ENCODE peak calls at places on chromosomes 12 and 14, in four cellular contexts. Z is CD8-positive, alpha-beta T cell; V is kidney; B is fibroblast of lung. E is an unnamed sample.

GRCh38 chr12:6807170-6807569 is 14.5 kb upstream of the GPR162 start:
- DNase-seq in Z (no peak), V (no peak), B (no peak), E (no peak)

GRCh38 chr14:74655597-74656389 is 43.8 kb upstream of the LTBP2 start:
- DNase-seq in Z (no peak), V (no peak), B (peak), E (no peak)

GRCh38 chr14:24147761-24148428 is 597 bp downstream of the RNF31 start:
- DNase-seq in Z (no peak), V (peak), B (no peak), E (no peak)

GRCh38 chr12:41605528-41606295 is 417.6 kb downstream of the PDZRN4 start:
- DNase-seq in Z (no peak), V (no peak), B (peak), E (no peak)

GRCh38 chr12:60210756-60211155 is 614.9 kb downstream of the SLC16A7 start:
- DNase-seq in Z (no peak), V (no peak), B (no peak), E (no peak)

GRCh38 chr12:29673346-29673745 is 110.4 kb downstream of the TMTC1 start:
- DNase-seq in Z (no peak), V (no peak), B (peak), E (no peak)

GRCh38 chr12:52598966-52599365 is 2.3 kb downstream of the KRT72 start:
- DNase-seq in Z (no peak), V (no peak), B (no peak), E (no peak)

GRCh38 chr12:57157588-57158173 is 10.3 kb upstream of the LRP1-AS start:
- DNase-seq in Z (no peak), V (no peak), B (no peak), E (no peak)

GRCh38 chr14:87149583-87150354 is 843.2 kb downstream of the GALC start:
- DNase-seq in Z (no peak), V (no peak), B (peak), E (no peak)

GRCh38 chr12:53051058-53051880 is 1.4 kb downstream of the TNS2 start:
- DNase-seq in Z (no peak), V (peak), B (peak), E (no peak)

GRCh38 chr14:68793734-68794129 is 865 bp upstream of the ZFP36L1 start:
- DNase-seq in Z (no peak), V (peak), B (no peak), E (no peak)

GRCh38 chr14:65686761-65687160 is 274.2 kb downstream of the FUT8 start:
- DNase-seq in Z (no peak), V (no peak), B (no peak), E (no peak)

GRCh38 chr14:58746261-58746660 is 108.5 kb downstream of the DACT1 start:
- DNase-seq in Z (no peak), V (no peak), B (peak), E (no peak)

GRCh38 chr12:11812558-11813421 is 163.3 kb downstream of the ETV6 start:
- DNase-seq in Z (no peak), V (peak), B (no peak), E (no peak)

GRCh38 chr12:53659011-53659551 is 16.8 kb downstream of the ATP5MC2 start:
- DNase-seq in Z (no peak), V (no peak), B (peak), E (no peak)

GRCh38 chr12:117384735-117385134 is 23.3 kb upstream of the NOS1 start:
- DNase-seq in Z (no peak), V (no peak), B (no peak), E (no peak)

GRCh38 chr12:87836190-87836589 is 193.0 kb downstream of the C12orf50 start:
- DNase-seq in Z (no peak), V (no peak), B (no peak), E (no peak)

GRCh38 chr12:132163041-132163910 is 19.0 kb downstream of the NOC4L start:
- DNase-seq in Z (no peak), V (peak), B (no peak), E (no peak)

DNA sequence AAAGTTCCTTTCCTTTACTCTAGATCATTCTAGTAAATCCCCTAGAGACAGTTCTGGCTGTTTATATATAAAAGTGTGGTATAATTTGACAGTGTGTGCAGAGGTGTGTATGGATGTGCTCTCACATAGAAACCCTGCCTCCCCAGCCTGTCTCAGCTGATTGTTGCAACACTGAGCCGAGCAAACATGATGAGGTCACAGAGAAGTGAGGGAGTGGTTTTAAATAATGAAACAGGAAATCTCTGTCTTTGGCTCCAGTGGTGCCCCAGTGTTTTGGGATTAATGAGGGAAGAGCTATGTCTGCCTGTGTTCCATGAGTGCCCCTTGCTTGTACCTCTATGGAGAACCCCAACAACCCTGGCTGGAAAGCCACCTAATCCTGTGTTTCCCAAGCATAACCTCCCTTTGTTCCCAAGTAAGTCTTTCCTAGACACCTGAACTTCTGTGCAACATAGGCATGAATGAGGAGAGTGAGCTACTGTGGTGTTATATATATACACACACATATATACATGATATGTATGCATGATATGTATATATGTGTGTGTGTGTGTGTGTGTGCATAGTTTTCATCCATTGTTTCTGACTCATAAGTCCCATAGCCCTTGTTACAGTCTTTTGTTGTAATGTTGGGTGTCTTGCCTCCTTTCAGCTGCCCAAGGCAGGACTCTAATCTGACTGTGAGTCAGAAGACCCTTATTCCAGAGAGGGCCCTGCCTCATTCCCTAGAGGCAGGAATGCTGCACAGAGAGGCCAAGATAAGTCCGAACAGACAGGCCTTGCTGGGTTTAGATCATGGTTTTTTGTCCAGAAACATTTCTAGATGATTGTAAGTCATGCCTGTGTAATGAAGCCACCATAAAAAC is 18.0 kb downstream of the TRAF3 start:
- DNase-seq in Z (no peak), V (no peak), B (peak), E (no peak)
- TF ChIP-seq CTCF in Z (no peak), V (no peak), B (peak), E (no peak)

GRCh38 chr12:122138181-122138580 is 35.8 kb downstream of the IL31 start:
- DNase-seq in Z (no peak), V (no peak), B (no peak), E (no peak)

GRCh38 chr12:122135437-122136031 is 38.5 kb downstream of the IL31 start:
- DNase-seq in Z (no peak), V (peak), B (no peak), E (no peak)

GRCh38 chr12:122137681-122138080 is 36.3 kb downstream of the IL31 start:
- DNase-seq in Z (no peak), V (no peak), B (no peak), E (no peak)

GRCh38 chr12:122138616-122139015 is 35.4 kb downstream of the IL31 start:
- DNase-seq in Z (no peak), V (no peak), B (no peak), E (no peak)

DNA sequence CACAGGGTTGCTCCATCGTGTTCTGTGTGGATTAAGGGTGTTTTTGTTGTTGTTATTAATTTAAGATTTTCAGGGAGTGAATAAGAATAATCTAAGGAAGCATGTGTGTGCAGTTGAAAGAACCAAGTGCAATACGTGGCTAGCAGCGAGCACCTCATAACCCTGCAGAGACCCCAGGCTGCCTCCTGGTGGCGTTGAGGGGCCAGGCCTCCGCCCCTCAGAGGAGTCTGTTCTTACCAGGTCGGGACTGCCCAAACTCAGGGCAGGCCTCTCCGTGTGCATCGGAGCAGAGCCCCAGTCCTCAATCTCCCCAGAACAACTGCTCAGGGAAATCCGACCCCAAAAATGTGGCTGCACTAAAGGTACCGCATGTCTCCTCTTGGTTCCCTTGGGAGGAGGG is 36.8 kb downstream of the IL31 start:
- DNase-seq in Z (no peak), V (no peak), B (no peak), E (no peak)
- H3K4me3 ChIP-seq in Z (no peak), V (no peak), B (no peak), E (no peak)

DNA sequence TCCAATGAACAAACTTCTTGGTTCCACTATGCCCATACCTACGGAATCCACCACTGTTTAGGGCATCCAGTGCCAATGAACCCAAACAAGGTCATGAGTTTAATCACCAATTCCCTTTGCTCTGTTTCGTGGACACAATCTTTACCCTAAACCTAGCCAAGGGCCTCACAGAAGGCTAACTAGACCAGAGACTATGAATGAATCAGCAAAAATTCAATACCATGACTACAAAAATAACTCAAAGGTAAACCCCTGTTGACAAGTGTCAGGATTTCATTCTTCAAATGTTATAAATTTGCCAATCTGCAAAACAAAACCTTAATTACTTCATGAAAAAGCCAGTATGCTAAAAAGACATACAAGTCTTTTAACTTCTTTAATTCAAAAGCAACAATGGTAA is 96.7 kb downstream of the CEP128 start:
- DNase-seq in Z (no peak), V (no peak), B (no peak), E (no peak)
- TF ChIP-seq CTCF in Z (no peak), V (no peak), B (no peak), E (no peak)

GRCh38 chr12:79407671-79408622 is 282.8 kb downstream of the PAWR start:
- DNase-seq in Z (no peak), V (no peak), B (peak), E (peak)
- H3K4me3 ChIP-seq in Z (no peak), V (no peak), B (no peak), E (no peak)

DNA sequence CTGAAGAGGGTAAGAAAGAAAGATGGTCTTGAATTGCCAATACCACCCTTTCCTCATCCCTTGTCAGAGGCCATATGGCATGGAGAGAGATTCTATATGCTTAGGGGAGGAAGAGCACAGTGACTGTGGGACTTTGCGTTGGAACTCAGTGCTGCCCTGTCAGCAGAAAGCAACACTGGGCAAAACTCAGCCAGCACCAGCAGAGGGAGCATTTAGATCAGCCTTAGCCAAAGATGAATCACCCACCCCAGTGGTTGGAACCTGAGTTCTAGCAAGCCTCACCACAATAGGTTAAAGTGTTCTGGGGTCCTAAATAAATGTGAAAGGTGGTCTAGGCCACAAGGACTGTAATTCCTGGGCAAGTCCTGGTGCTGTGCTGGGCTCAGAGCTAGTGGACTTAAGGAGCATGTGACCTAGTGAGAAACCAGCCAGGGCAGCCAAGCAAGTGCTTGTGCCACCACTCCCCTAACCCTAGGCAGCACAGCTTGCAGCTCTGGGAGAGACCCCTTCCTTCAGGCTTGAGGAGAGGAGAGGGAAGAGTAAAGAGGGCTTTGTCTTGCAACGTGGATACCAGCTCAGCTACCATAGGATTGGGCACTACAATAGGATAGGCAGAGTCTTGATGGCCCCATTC is 11.4 kb upstream of the BCAT1 start:
- DNase-seq in Z (no peak), V (no peak), B (peak), E (no peak)
- TF ChIP-seq CTCF in Z (no peak), V (no peak), B (peak), E (peak)